ENCODE peak calls at places on chromosomes 4 and X, in ten cellular contexts. L is endothelial cell; V is CD4-positive, alpha-beta T cell; B is glutamatergic neuron; E is hypothalamus; Y is ureter; K is activated CD4-positive, alpha-beta T cell treated with anti-CD3 and anti-CD28 coated beads, Interleukin-2, amount 50 U/mL, for 1 hour; U is GM04504; C is Caki2; Q is non-pigmented ciliary epithelial cell. Z is an unnamed sample.

GRCh38 chr4:11480683-11481082 is 52.0 kb upstream of the HS3ST1 start:
- DNase-seq in B (no peak), U (no peak), V (no peak), E (no peak), Q (no peak), Y (no peak), C (no peak), L (no peak), K (no peak), Z (no peak)

GRCh38 chr4:6782147-6782845 is at the start of gene KIAA0232:
- DNase-seq in L (peak), V (peak), Y (peak), Q (peak), K (peak), E (peak), B (peak), U (peak), C (peak), Z (peak)

GRCh38 chrX:104488811-104489210 is 77.2 kb upstream of the IL1RAPL2 start:
- DNase-seq in K (no peak), U (no peak), L (no peak), E (no peak), V (no peak), Y (no peak), B (no peak), Q (no peak), C (no peak), Z (no peak)

GRCh38 chr4:7322166-7322991 is 112.4 kb downstream of the PSAPL1 start:
- DNase-seq in K (no peak), V (no peak), L (no peak), U (no peak), E (no peak), C (no peak), B (no peak), Q (no peak), Y (no peak), Z (no peak)

GRCh38 chr4:97987019-97987648 is 156.1 kb downstream of the STPG2 start:
- DNase-seq in Y (no peak), E (no peak), K (no peak), C (peak), V (no peak), U (no peak), L (no peak), B (no peak), Q (peak), Z (peak)

GRCh38 chr4:7960790-7961655 is 21.4 kb upstream of the AFAP1 start:
- DNase-seq in C (peak), B (no peak), Y (peak), V (no peak), K (peak), Q (peak), L (no peak), U (peak), E (no peak), Z (peak)

GRCh38 chrX:39367429-39367828 is 566.2 kb downstream of the MID1IP1 start:
- DNase-seq in Q (no peak), K (no peak), V (no peak), L (no peak), B (no peak), U (no peak), E (no peak), C (no peak), Y (no peak), Z (no peak)

GRCh38 chr4:187069398-187069797 is 345.7 kb upstream of the FAT1 start:
- DNase-seq in K (no peak), C (peak), E (no peak), L (no peak), Y (no peak), V (no peak), B (no peak), Q (no peak), U (no peak), Z (no peak)

Z was measured in RCC 7860.